ENCODE peak calls at places on chromosomes 5 and 9, in four cellular contexts. D is NCI-H524 treated with DMSO at 0.1 percent for 48 hours; J is fibroblast of the conjunctiva; H is stimulated activated CD4-positive, alpha-beta T cell treated with anti-CD3 and anti-CD28 coated beads, Interleukin-2, amount 100 ng/mL, for 48 hours. G is an unnamed sample.

GRCh38 chr5:150142800-150143724 is 12.6 kb downstream of the PDGFRB start:
- DNase-seq in J (peak), H (no peak), D (no peak), G (no peak)

GRCh38 chr9:128011071-128011817 is 30.5 kb upstream of the EEIG1 start:
- DNase-seq in D (no peak), H (no peak), J (no peak), G (no peak)

GRCh38 chr9:128159073-128159783 is 837 bp upstream of the BBLN start:
- DNase-seq in H (peak), D (no peak), J (no peak), G (peak)

GRCh38 chr5:145858929-145859328 is 13.9 kb downstream of the GRXCR2 start:
- DNase-seq in D (no peak), H (no peak), J (no peak), G (no peak)

GRCh38 chr9:100639851-100640250 is 62.0 kb downstream of the CAVIN4 start:
- DNase-seq in J (no peak), D (peak), H (no peak), G (no peak)

GRCh38 chr5:160161626-160162025 is 42.4 kb upstream of the PWWP2A start:
- DNase-seq in H (no peak), J (no peak), D (no peak), G (no peak)

GRCh38 chr5:159463590-159464321 is 133.5 kb upstream of the IL12B start:
- DNase-seq in J (no peak), D (no peak), H (no peak), G (no peak)

GRCh38 chr5:136006767-136007251 is 22.0 kb upstream of the TGFBI start:
- DNase-seq in H (no peak), D (no peak), J (no peak), G (no peak)

GRCh38 chr5:27590503-27590902 is 552.1 kb upstream of the CDH9 start:
- DNase-seq in H (no peak), J (no peak), D (no peak), G (no peak)

GRCh38 chr5:102762095-102762534 is 7.0 kb downstream of the PAM start:
- DNase-seq in J (no peak), H (no peak), D (no peak), G (no peak)

GRCh38 chr5:32160228-32160627 is 13.9 kb downstream of the GOLPH3 start:
- DNase-seq in J (no peak), H (no peak), D (no peak), G (no peak)

GRCh38 chr5:114789773-114790402 is 379.8 kb downstream of the TRIM36 start:
- DNase-seq in H (no peak), D (no peak), J (peak), G (no peak)

GRCh38 chr9:18051638-18052037 is 422.3 kb upstream of the ADAMTSL1 start:
- DNase-seq in D (no peak), H (no peak), J (no peak), G (no peak)

GRCh38 chr9:124102363-124102762 is 90.8 kb downstream of the LHX2 start:
- DNase-seq in H (no peak), J (no peak), D (no peak), G (no peak)

GRCh38 chr9:38074441-38074943 is 5.5 kb upstream of the SHB start:
- DNase-seq in J (no peak), H (no peak), D (no peak), G (no peak)

G was measured in activated T-helper 9 cell treated with anti-CD3 and anti-CD28 coated beads, Interleukin-2, amount 50 U/mL, for 16 hours.